ENCODE peak calls at places on chromosome 14, in ten cellular contexts. U is mucosa of descending colon; L is hepatic stellate cell; F is stimulated activated CD8-positive, alpha-beta memory T cell treated with anti-CD3 and anti-CD28 coated beads, Interleukin-4, amount 100 ng/mL, for 1 hour; A is NCI-H69; T is Calu3; P is skeletal muscle cell; S is GM13977; Z is amniotic epithelial cell; X is dermis microvascular lymphatic vessel endothelial cell. I is an unnamed sample.

GRCh38 chr14:94313991-94314655 is 9.0 kb downstream of the SERPINA6 start:
- DNase-seq in U (no peak), L (no peak), F (no peak), A (no peak), T (no peak), P (peak; percentile 23), S (no peak), Z (peak; percentile 1), X (no peak), I (no peak)

GRCh38 chr14:53034036-53034435 is 83.2 kb upstream of the FERMT2 start:
- DNase-seq in U (no peak), L (no peak), F (no peak), A (no peak), T (no peak), P (no peak), S (no peak), Z (no peak), X (no peak), I (no peak)

GRCh38 chr14:56205906-56206305 is 87.7 kb downstream of the PELI2 start:
- DNase-seq in U (no peak), L (no peak), F (no peak), A (peak; percentile 68), T (no peak), P (no peak), S (no peak), Z (no peak), X (no peak), I (no peak)

GRCh38 chr14:106883218-106883692 is 1356.9 kb downstream of the TMEM121 start:
- DNase-seq in U (peak; percentile 23), L (no peak), F (no peak), A (peak; percentile 31), T (peak; percentile 37), P (no peak), S (no peak), Z (no peak), X (peak; percentile 7), I (peak; percentile 33)

GRCh38 chr14:32821989-32822653 is 116.6 kb upstream of the NPAS3 start:
- DNase-seq in U (no peak), L (no peak), F (no peak), A (no peak), T (no peak), P (no peak), S (no peak), Z (no peak), X (no peak), I (no peak)

GRCh38 chr14:90281261-90281660 is 24.9 kb downstream of the PSMC1 start:
- DNase-seq in U (no peak), L (peak; percentile 84), F (no peak), A (no peak), T (no peak), P (no peak), S (no peak), Z (peak; percentile 61), X (peak; percentile 58), I (no peak)

GRCh38 chr14:104341532-104342434 is 203.4 kb downstream of the KIF26A start:
- DNase-seq in U (peak; percentile 86), L (no peak), F (no peak), A (peak; percentile 93), T (peak; percentile 80), P (no peak), S (no peak), Z (no peak), X (peak; percentile 42), I (peak; percentile 17)

GRCh38 chr14:100616854-100617714 is 29.9 kb upstream of the BEGAIN start:
- DNase-seq in U (no peak), L (no peak), F (no peak), A (no peak), T (no peak), P (no peak), S (no peak), Z (no peak), X (no peak), I (no peak)

GRCh38 chr14:104999361-104999760 is 13.8 kb downstream of the CLBA1 start:
- DNase-seq in U (no peak), L (no peak), F (no peak), A (peak; percentile 69), T (no peak), P (no peak), S (no peak), Z (no peak), X (no peak), I (no peak)

GRCh38 chr14:74667758-74668157 is 45.1 kb downstream of the AREL1 start:
- DNase-seq in U (no peak), L (no peak), F (no peak), A (no peak), T (no peak), P (no peak), S (no peak), Z (peak; percentile 94), X (peak; percentile 35), I (no peak)

GRCh38 chr14:69553221-69553620 is 21.4 kb downstream of the CCDC177 start:
- DNase-seq in U (no peak), L (no peak), F (no peak), A (no peak), T (peak; percentile 9), P (no peak), S (no peak), Z (peak; percentile 96), X (no peak), I (no peak)

GRCh38 chr14:63727231-63727735 is 582 bp downstream of the SGPP1 start:
- DNase-seq in U (peak; percentile 52), L (peak; percentile 65), F (no peak), A (peak; percentile 79), T (peak; percentile 34), P (no peak), S (no peak), Z (peak; percentile 37), X (peak; percentile 52), I (peak; percentile 48)

GRCh38 chr14:89013098-89013504 is 188.7 kb downstream of the TTC8 start:
- DNase-seq in U (peak; percentile 82), L (no peak), F (no peak), A (peak; percentile 75), T (peak; percentile 69), P (no peak), S (no peak), Z (peak; percentile 52), X (peak; percentile 9), I (peak; percentile 75)

GRCh38 chr14:88829188-88829587 is 4.7 kb downstream of the TTC8 start:
- DNase-seq in U (no peak), L (no peak), F (no peak), A (peak; percentile 51), T (no peak), P (no peak), S (no peak), Z (no peak), X (no peak), I (no peak)

GRCh38 chr14:99681101-99681831 is 2.8 kb upstream of the CYP46A1 start:
- DNase-seq in U (no peak), L (no peak), F (no peak), A (no peak), T (no peak), P (no peak), S (no peak), Z (no peak), X (no peak), I (no peak)

GRCh38 chr14:92486881-92487280 is 26.7 kb upstream of the RIN3 start:
- DNase-seq in U (no peak), L (peak; percentile 75), F (no peak), A (no peak), T (no peak), P (no peak), S (no peak), Z (peak; percentile 78), X (no peak), I (no peak)

GRCh38 chr14:27559848-27560247 is 962.0 kb upstream of the NOVA1 start:
- DNase-seq in U (no peak), L (no peak), F (no peak), A (no peak), T (no peak), P (no peak), S (no peak), Z (no peak), X (no peak), I (no peak)

GRCh38 chr14:100408350-100409015 is 85.3 kb downstream of the SLC25A47 start:
- DNase-seq in U (no peak), L (no peak), F (no peak), A (peak; percentile 71), T (no peak), P (peak; percentile 75), S (no peak), Z (peak; percentile 91), X (no peak), I (no peak)

GRCh38 chr14:96260341-96260821 is 4.4 kb downstream of the BDKRB1 start:
- DNase-seq in U (no peak), L (peak; percentile 82), F (no peak), A (peak; percentile 20), T (no peak), P (no peak), S (no peak), Z (peak; percentile 94), X (no peak), I (peak; percentile 43)